ENCODE peak calls at places on chromosome X, in seven cellular contexts. One of them, this sample, is unnamed.

GRCh38 chrX:22081475-22082092 is 49.5 kb downstream of the PHEX start:
- DNase-seq in mammary epithelial cell: peak
- DNase-seq in RPMI7951: peak
- DNase-seq in IMR-90: peak
- DNase-seq in activated naive CD8-positive, alpha-beta T cell treated with anti-CD3 and anti-CD28 coated beads, Interleukin-2, amount 50 U/mL, for 24 hours: peak
- DNase-seq in cardiac muscle cell: peak
- DNase-seq in renal cortical epithelial cell: peak
- DNase-seq in this sample: peak

GRCh38 chrX:153878969-153879653 is 6.9 kb downstream of the L1CAM start:
- DNase-seq in cardiac muscle cell: peak
- DNase-seq in mammary epithelial cell: no peak
- DNase-seq in IMR-90: no peak
- DNase-seq in renal cortical epithelial cell: no peak
- DNase-seq in RPMI7951: no peak
- DNase-seq in activated naive CD8-positive, alpha-beta T cell treated with anti-CD3 and anti-CD28 coated beads, Interleukin-2, amount 50 U/mL, for 24 hours: no peak
- DNase-seq in this sample: no peak

GRCh38 chrX:4240541-4241194 is 527.2 kb upstream of the PRKX start:
- DNase-seq in mammary epithelial cell: no peak
- DNase-seq in RPMI7951: no peak
- DNase-seq in cardiac muscle cell: no peak
- DNase-seq in IMR-90: no peak
- DNase-seq in activated naive CD8-positive, alpha-beta T cell treated with anti-CD3 and anti-CD28 coated beads, Interleukin-2, amount 50 U/mL, for 24 hours: no peak
- DNase-seq in renal cortical epithelial cell: no peak
- DNase-seq in this sample: no peak

GRCh38 chrX:48919947-48920712 is 1.3 kb upstream of the PIM2 start:
- DNase-seq in renal cortical epithelial cell: no peak
- DNase-seq in mammary epithelial cell: no peak
- DNase-seq in cardiac muscle cell: no peak
- DNase-seq in IMR-90: no peak
- DNase-seq in activated naive CD8-positive, alpha-beta T cell treated with anti-CD3 and anti-CD28 coated beads, Interleukin-2, amount 50 U/mL, for 24 hours: no peak
- DNase-seq in RPMI7951: no peak
- DNase-seq in this sample: no peak

GRCh38 chrX:152901816-152902501 is 4.1 kb downstream of the ZNF185 start:
- DNase-seq in mammary epithelial cell: no peak
- DNase-seq in cardiac muscle cell: peak
- DNase-seq in renal cortical epithelial cell: no peak
- DNase-seq in RPMI7951: peak
- DNase-seq in IMR-90: no peak
- DNase-seq in activated naive CD8-positive, alpha-beta T cell treated with anti-CD3 and anti-CD28 coated beads, Interleukin-2, amount 50 U/mL, for 24 hours: no peak
- DNase-seq in this sample: no peak

GRCh38 chrX:38232287-38232686 is 11.6 kb upstream of the SRPX start:
- DNase-seq in IMR-90: peak
- DNase-seq in RPMI7951: peak
- DNase-seq in activated naive CD8-positive, alpha-beta T cell treated with anti-CD3 and anti-CD28 coated beads, Interleukin-2, amount 50 U/mL, for 24 hours: no peak
- DNase-seq in renal cortical epithelial cell: peak
- DNase-seq in mammary epithelial cell: peak
- DNase-seq in cardiac muscle cell: no peak
- DNase-seq in this sample: peak

GRCh38 chrX:37753384-37753783 is 26.5 kb upstream of the CYBB start:
- DNase-seq in activated naive CD8-positive, alpha-beta T cell treated with anti-CD3 and anti-CD28 coated beads, Interleukin-2, amount 50 U/mL, for 24 hours: no peak
- DNase-seq in RPMI7951: no peak
- DNase-seq in cardiac muscle cell: no peak
- DNase-seq in mammary epithelial cell: no peak
- DNase-seq in renal cortical epithelial cell: no peak
- DNase-seq in IMR-90: no peak
- DNase-seq in this sample: no peak

GRCh38 chrX:28997716-28998115 is 410.5 kb downstream of the IL1RAPL1 start:
- DNase-seq in RPMI7951: no peak
- DNase-seq in mammary epithelial cell: no peak
- DNase-seq in renal cortical epithelial cell: no peak
- DNase-seq in IMR-90: peak
- DNase-seq in activated naive CD8-positive, alpha-beta T cell treated with anti-CD3 and anti-CD28 coated beads, Interleukin-2, amount 50 U/mL, for 24 hours: no peak
- DNase-seq in cardiac muscle cell: no peak
- DNase-seq in this sample: no peak

GRCh38 chrX:108199691-108200090 is 108.1 kb downstream of the ATG4A start:
- DNase-seq in RPMI7951: peak
- DNase-seq in renal cortical epithelial cell: peak
- DNase-seq in activated naive CD8-positive, alpha-beta T cell treated with anti-CD3 and anti-CD28 coated beads, Interleukin-2, amount 50 U/mL, for 24 hours: peak
- DNase-seq in mammary epithelial cell: peak
- DNase-seq in IMR-90: peak
- DNase-seq in cardiac muscle cell: peak
- DNase-seq in this sample: peak

GRCh38 chrX:80285131-80285773 is 135.0 kb upstream of the TENT5D start:
- DNase-seq in renal cortical epithelial cell: peak
- DNase-seq in IMR-90: peak
- DNase-seq in activated naive CD8-positive, alpha-beta T cell treated with anti-CD3 and anti-CD28 coated beads, Interleukin-2, amount 50 U/mL, for 24 hours: peak
- DNase-seq in mammary epithelial cell: peak
- DNase-seq in cardiac muscle cell: peak
- DNase-seq in RPMI7951: peak
- DNase-seq in this sample: peak

GRCh38 chrX:43592597-43592996 is 63.5 kb upstream of the MAOA start:
- DNase-seq in mammary epithelial cell: peak
- DNase-seq in IMR-90: no peak
- DNase-seq in RPMI7951: no peak
- DNase-seq in renal cortical epithelial cell: no peak
- DNase-seq in activated naive CD8-positive, alpha-beta T cell treated with anti-CD3 and anti-CD28 coated beads, Interleukin-2, amount 50 U/mL, for 24 hours: no peak
- DNase-seq in cardiac muscle cell: no peak
- DNase-seq in this sample: no peak

GRCh38 chrX:46588263-46588662 is 14.7 kb downstream of the CHST7 start:
- DNase-seq in renal cortical epithelial cell: peak
- DNase-seq in IMR-90: peak
- DNase-seq in cardiac muscle cell: no peak
- DNase-seq in RPMI7951: peak
- DNase-seq in activated naive CD8-positive, alpha-beta T cell treated with anti-CD3 and anti-CD28 coated beads, Interleukin-2, amount 50 U/mL, for 24 hours: peak
- DNase-seq in mammary epithelial cell: no peak
- DNase-seq in this sample: peak

GRCh38 chrX:112043997-112044396 is 38.6 kb downstream of the TRPC5 start:
- DNase-seq in renal cortical epithelial cell: peak
- DNase-seq in RPMI7951: no peak
- DNase-seq in activated naive CD8-positive, alpha-beta T cell treated with anti-CD3 and anti-CD28 coated beads, Interleukin-2, amount 50 U/mL, for 24 hours: no peak
- DNase-seq in IMR-90: peak
- DNase-seq in cardiac muscle cell: peak
- DNase-seq in mammary epithelial cell: no peak
- DNase-seq in this sample: peak

GRCh38 chrX:128396601-128397000 is 344.4 kb upstream of the ACTRT1 start:
- DNase-seq in mammary epithelial cell: no peak
- DNase-seq in IMR-90: no peak
- DNase-seq in RPMI7951: no peak
- DNase-seq in cardiac muscle cell: no peak
- DNase-seq in activated naive CD8-positive, alpha-beta T cell treated with anti-CD3 and anti-CD28 coated beads, Interleukin-2, amount 50 U/mL, for 24 hours: no peak
- DNase-seq in renal cortical epithelial cell: peak
- DNase-seq in this sample: no peak

GRCh38 chrX:102832661-102833060 is 104.4 kb upstream of the RAB40AL start:
- DNase-seq in cardiac muscle cell: no peak
- DNase-seq in mammary epithelial cell: peak
- DNase-seq in renal cortical epithelial cell: peak
- DNase-seq in RPMI7951: peak
- DNase-seq in activated naive CD8-positive, alpha-beta T cell treated with anti-CD3 and anti-CD28 coated beads, Interleukin-2, amount 50 U/mL, for 24 hours: no peak
- DNase-seq in IMR-90: peak
- DNase-seq in this sample: peak

GRCh38 chrX:69063486-69063885 is 101.8 kb downstream of the PJA1 start:
- DNase-seq in activated naive CD8-positive, alpha-beta T cell treated with anti-CD3 and anti-CD28 coated beads, Interleukin-2, amount 50 U/mL, for 24 hours: no peak
- DNase-seq in IMR-90: no peak
- DNase-seq in RPMI7951: no peak
- DNase-seq in renal cortical epithelial cell: no peak
- DNase-seq in mammary epithelial cell: no peak
- DNase-seq in cardiac muscle cell: no peak
- DNase-seq in this sample: no peak

GRCh38 chrX:1215123-1215823 is 2.8 kb upstream of the CRLF2 start:
- DNase-seq in renal cortical epithelial cell: no peak
- DNase-seq in RPMI7951: no peak
- DNase-seq in mammary epithelial cell: no peak
- DNase-seq in activated naive CD8-positive, alpha-beta T cell treated with anti-CD3 and anti-CD28 coated beads, Interleukin-2, amount 50 U/mL, for 24 hours: no peak
- DNase-seq in cardiac muscle cell: no peak
- DNase-seq in IMR-90: no peak
- DNase-seq in this sample: no peak

GRCh38 chrX:10095698-10096432 is 60.9 kb upstream of the CLCN4 start:
- DNase-seq in activated naive CD8-positive, alpha-beta T cell treated with anti-CD3 and anti-CD28 coated beads, Interleukin-2, amount 50 U/mL, for 24 hours: no peak
- DNase-seq in RPMI7951: no peak
- DNase-seq in cardiac muscle cell: no peak
- DNase-seq in IMR-90: no peak
- DNase-seq in renal cortical epithelial cell: no peak
- DNase-seq in mammary epithelial cell: no peak
- DNase-seq in this sample: no peak

GRCh38 chrX:40105791-40106676 is 8.3 kb upstream of the BCOR start:
- DNase-seq in IMR-90: no peak
- DNase-seq in RPMI7951: peak
- DNase-seq in renal cortical epithelial cell: no peak
- DNase-seq in cardiac muscle cell: peak
- DNase-seq in mammary epithelial cell: peak
- DNase-seq in activated naive CD8-positive, alpha-beta T cell treated with anti-CD3 and anti-CD28 coated beads, Interleukin-2, amount 50 U/mL, for 24 hours: peak
- DNase-seq in this sample: peak

This sample was measured in GM23248.